ENCODE peak calls at places on chromosomes 7 and 10, in eight cellular contexts. S is HepG2, K is A549, L is heart left ventricle, Z is ovary, H is spleen, C is body of pancreas, I is right lobe of liver. U is an unnamed sample.

GRCh38 chr10:44233561-44234470 is 151.1 kb downstream of the CXCL12 start:
- DNase-seq in Z (no peak), C (no peak), I (no peak), S (no peak), L (peak; percentile 49), H (no peak), K (no peak), U (no peak)

GRCh38 chr10:94183666-94184264 is 179.0 kb downstream of the NOC3L start:
- DNase-seq in I (no peak), S (no peak), H (no peak), L (no peak), C (no peak), K (no peak), Z (no peak), U (peak; percentile 43)

GRCh38 chr10:4450169-4450568 is 375.8 kb upstream of the AKR1E2 start:
- DNase-seq in Z (no peak), L (no peak), K (no peak), H (no peak), C (no peak), I (no peak), S (no peak), U (no peak)

GRCh38 chr7:71753959-71754652 is 622.2 kb downstream of the GALNT17 start:
- DNase-seq in K (no peak), L (no peak), H (no peak), I (no peak), S (no peak), C (no peak), Z (no peak), U (no peak)

GRCh38 chr10:74282853-74283205 is 131.8 kb downstream of the ADK start:
- DNase-seq in Z (no peak), H (no peak), C (no peak), L (no peak), K (peak; percentile 4), S (no peak), I (no peak), U (no peak)

GRCh38 chr10:64038097-64038496 is 516.9 kb downstream of the REEP3 start:
- DNase-seq in C (no peak), H (no peak), L (no peak), Z (no peak), S (no peak), I (no peak), K (no peak), U (no peak)

GRCh38 chr10:73017955-73018480 is 63.4 kb upstream of the PLA2G12B start:
- DNase-seq in S (no peak), H (no peak), I (no peak), K (no peak), C (no peak), Z (no peak), L (peak; percentile 19), U (no peak)

GRCh38 chr7:156986378-156986777 is 24.1 kb downstream of the MNX1 start:
- DNase-seq in K (no peak), Z (no peak), L (no peak), I (no peak), C (no peak), H (no peak), S (no peak), U (no peak)

GRCh38 chr7:31192996-31193395 is 140.9 kb downstream of the ADCYAP1R1 start:
- DNase-seq in C (peak; percentile 70), L (peak; percentile 42), I (peak; percentile 82), Z (no peak), S (peak; percentile 35), K (peak; percentile 61), H (no peak), U (peak; percentile 82)

GRCh38 chr7:3271298-3271697 is 29.8 kb upstream of the SDK1 start:
- DNase-seq in I (no peak), S (no peak), C (no peak), Z (no peak), H (no peak), L (no peak), K (no peak), U (no peak)

GRCh38 chr10:129715805-129716785 is 248.0 kb downstream of the EBF3 start:
- DNase-seq in Z (no peak), L (no peak), H (no peak), S (no peak), K (no peak), C (no peak), I (no peak), U (no peak)

GRCh38 chr10:124643281-124644009 is 100.7 kb downstream of the FAM53B start:
- DNase-seq in C (no peak), H (peak; percentile 72), S (no peak), I (no peak), K (no peak), L (no peak), Z (no peak), U (no peak)

GRCh38 chr7:105723582-105723981 is 142.3 kb upstream of the EFCAB10 start:
- DNase-seq in Z (peak; percentile 28), I (no peak), K (no peak), L (no peak), S (no peak), H (no peak), C (peak; percentile 14), U (no peak)

GRCh38 chr7:30147785-30148184 is 13.0 kb downstream of the MTURN start:
- DNase-seq in I (no peak), Z (no peak), S (no peak), C (no peak), K (no peak), L (no peak), H (no peak), U (no peak)

GRCh38 chr10:100085596-100085995 is 3.9 kb upstream of the CPN1 start:
- DNase-seq in Z (no peak), I (no peak), H (no peak), L (no peak), K (no peak), S (peak; percentile 86), C (no peak), U (no peak)

GRCh38 chr10:102869290-102870198 is at the start of gene AS3MT:
- DNase-seq in C (peak; percentile 53), K (peak; percentile 52), L (peak; percentile 19), I (peak; percentile 54), Z (peak; percentile 57), H (peak; percentile 76), S (peak; percentile 38), U (no peak)

GRCh38 chr7:41825927-41826480 is 123.1 kb upstream of the INHBA start:
- DNase-seq in K (no peak), L (no peak), Z (no peak), S (no peak), I (no peak), H (no peak), C (no peak), U (peak; percentile 16)

GRCh38 chr7:91264083-91264923 is at the start of gene FZD1:
- DNase-seq in Z (peak; percentile 96), K (peak; percentile 73), S (peak; percentile 84), L (peak; percentile 97), H (peak; percentile 94), C (peak; percentile 96), I (peak; percentile 96), U (peak; percentile 82)
- TF ChIP-seq POLR2A in Z (peak; percentile 27), K (peak; percentile 41), S (no peak), L (no peak), H (peak; percentile 12), C (peak; percentile 93), I (peak; percentile 67), U (peak; percentile 83)

GRCh38 chr10:114244126-114244525 is 5.1 kb downstream of the VWA2 start:
- DNase-seq in I (no peak), H (no peak), K (no peak), C (peak; percentile 22), L (no peak), S (no peak), Z (no peak), U (no peak)

GRCh38 chr10:114242235-114242634 is 3.2 kb downstream of the VWA2 start:
- DNase-seq in S (no peak), C (no peak), L (no peak), K (no peak), Z (no peak), H (no peak), I (no peak), U (no peak)

GRCh38 chr10:114243661-114244060 is 4.6 kb downstream of the VWA2 start:
- DNase-seq in S (no peak), C (no peak), I (no peak), H (no peak), Z (no peak), K (no peak), L (no peak), U (no peak)

GRCh38 chr10:114239994-114240345 is 916 bp downstream of the VWA2 start:
- DNase-seq in K (no peak), I (no peak), S (no peak), L (no peak), H (no peak), C (no peak), Z (no peak), U (no peak)

DNA sequence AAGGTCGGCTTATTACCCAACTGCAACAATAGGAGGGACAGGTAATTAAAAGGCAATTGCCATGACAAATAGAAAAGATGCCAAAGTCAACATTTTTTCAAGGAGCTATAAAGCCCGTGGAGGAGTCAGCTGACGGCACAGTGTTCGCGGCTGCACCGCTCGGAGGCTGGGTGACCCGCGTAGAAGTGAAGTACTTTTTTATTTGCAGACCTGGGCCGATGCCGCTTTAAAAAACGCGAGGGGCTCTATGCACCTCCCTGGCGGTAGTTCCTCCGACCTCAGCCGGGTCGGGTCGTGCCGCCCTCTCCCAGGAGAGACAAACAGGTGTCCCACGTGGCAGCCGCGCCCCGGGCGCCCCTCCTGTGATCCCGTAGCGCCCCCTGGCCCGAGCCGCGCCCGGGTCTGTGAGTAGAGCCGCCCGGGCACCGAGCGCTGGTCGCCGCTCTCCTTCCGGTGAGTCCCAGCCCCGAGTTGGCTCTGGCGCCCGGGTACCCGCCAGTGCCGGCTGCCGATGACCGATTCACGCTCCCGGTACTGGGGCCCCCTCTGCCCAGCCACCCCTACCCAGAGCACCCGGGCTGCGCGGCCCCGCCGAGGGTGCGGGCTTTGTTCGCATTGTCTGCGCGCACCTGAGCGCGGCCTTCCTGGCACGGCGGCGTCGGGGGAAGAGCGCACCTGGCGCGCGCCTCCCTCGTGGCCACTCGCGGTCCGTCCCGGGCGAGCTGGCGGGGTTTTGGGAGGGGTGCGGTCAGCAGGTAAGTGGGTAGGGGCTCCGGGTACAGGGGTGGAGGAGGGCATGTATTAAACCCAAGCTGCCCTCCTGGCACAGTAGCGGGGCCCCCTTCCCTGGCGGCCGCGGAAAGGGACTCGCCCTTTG is at the start of gene VWA2:
- DNase-seq in L (no peak), I (peak; percentile 56), S (no peak), C (peak; percentile 87), H (peak; percentile 82), K (peak; percentile 38), Z (no peak), U (no peak)
- TF ChIP-seq POLR2A in L (no peak), I (no peak), S (no peak), C (peak; percentile 56), H (no peak), K (no peak), Z (no peak), U (no peak)

DNA sequence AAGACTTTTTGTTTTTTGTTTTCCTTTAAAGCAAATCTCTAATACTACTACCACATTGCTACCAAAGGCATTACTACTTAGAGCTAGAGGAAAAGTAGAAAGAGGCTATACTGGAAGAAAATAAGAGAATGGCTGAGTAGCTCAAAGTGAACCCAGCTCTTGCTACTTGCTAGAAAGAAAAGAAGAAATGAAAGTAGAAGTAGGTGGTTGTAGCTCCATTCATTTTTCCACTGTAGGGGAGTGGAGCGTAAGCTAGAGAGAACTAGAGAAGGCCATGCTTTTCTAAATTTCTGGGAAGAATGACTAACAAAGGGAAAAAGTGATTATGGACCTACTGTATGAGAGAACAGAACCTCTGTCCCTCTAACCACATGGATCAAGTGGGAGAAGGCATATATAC is 184.4 kb downstream of the PON1 start:
- DNase-seq in I (no peak), S (no peak), L (no peak), Z (no peak), H (no peak), C (no peak), K (no peak), U (no peak)
- TF ChIP-seq POLR2A in I (no peak), S (no peak), L (no peak), Z (no peak), H (no peak), C (no peak), K (no peak), U (no peak)

GRCh38 chr10:13885238-13885990 is 298.6 kb downstream of the PRPF18 start:
- DNase-seq in L (no peak), H (no peak), K (no peak), Z (no peak), C (no peak), S (no peak), I (no peak), U (no peak)
- TF ChIP-seq POLR2A in L (no peak), H (no peak), K (no peak), Z (no peak), C (no peak), S (no peak), I (no peak), U (no peak)

U was measured in H54.